ENCODE peak calls at places on chromosomes 3 and 15, in four cellular contexts. A is cardiac muscle cell, P is left ventricle myocardium inferior, K is SHP77. O is an unnamed sample.

GRCh38 chr15:75989875-75990274 is 22.3 kb downstream of the NRG4 start:
- DNase-seq in P (no peak), K (no peak), A (no peak), O (no peak)

GRCh38 chr3:161171113-161171512 is 50.0 kb upstream of the NMD3 start:
- DNase-seq in P (peak), K (no peak), A (no peak), O (no peak)

GRCh38 chr3:46845860-46846623 is 17.2 kb downstream of the MYL3 start:
- DNase-seq in K (peak), A (peak), P (peak), O (peak)

GRCh38 chr15:43095708-43096347 is 10.0 kb downstream of the UBR1 start:
- DNase-seq in P (no peak), K (no peak), A (no peak), O (no peak)

GRCh38 chr3:155313303-155313702 is 19.8 kb upstream of the STRIT1 start:
- DNase-seq in A (no peak), K (no peak), P (no peak), O (no peak)

GRCh38 chr3:188421151-188421821 is 267.3 kb downstream of the LPP start:
- DNase-seq in P (no peak), A (no peak), K (no peak), O (no peak)

GRCh38 chr3:184780981-184781515 is 30.9 kb upstream of the VPS8 start:
- DNase-seq in A (no peak), P (no peak), K (no peak), O (no peak)

GRCh38 chr3:135751991-135752390 is 213.5 kb upstream of the PPP2R3A start:
- DNase-seq in P (no peak), A (no peak), K (no peak), O (no peak)

GRCh38 chr3:50339485-50340196 is 995 bp downstream of the RASSF1 start:
- DNase-seq in P (no peak), A (no peak), K (no peak), O (no peak)

GRCh38 chr3:193605876-193606275 is 12.9 kb downstream of the OPA1 start:
- DNase-seq in K (peak), P (no peak), A (peak), O (peak)

GRCh38 chr3:68809596-68809995 is 122.8 kb downstream of the TAFA4 start:
- DNase-seq in K (no peak), A (no peak), P (no peak), O (no peak)

GRCh38 chr3:178500631-178501030 is 35.6 kb upstream of the KCNMB2 start:
- DNase-seq in P (no peak), A (no peak), K (no peak), O (no peak)

GRCh38 chr3:120678331-120678845 is 3.7 kb downstream of the HGD start:
- DNase-seq in K (peak), A (no peak), P (no peak), O (no peak)

GRCh38 chr15:88375234-88375926 is 91.8 kb downstream of the MRPL46 start:
- DNase-seq in P (no peak), K (no peak), A (no peak), O (no peak)